ENCODE peak calls at places on chromosomes 4 and X, in five cellular contexts. J is bronchial epithelial cell, S is ovary, F is heart left ventricle, X is PC-3. H is an unnamed sample. For H3K36me3, the result is how much of the 10 kb centered on the place peaks cover.

GRCh38 chr4:48570646-48571220 is 80.7 kb downstream of the ZAR1 start:
- DNase-seq in X (peak), S (no peak), F (no peak), J (peak), H (no peak)

GRCh38 chrX:45479196-45479834 is 278.6 kb upstream of the DIPK2B start:
- DNase-seq in X (peak), J (peak), F (no peak), S (no peak), H (no peak)

GRCh38 chr4:54879576-54879975 is 221.8 kb downstream of the KIT start:
- DNase-seq in F (no peak), S (no peak), X (peak), J (no peak), H (no peak)

GRCh38 chr4:95142877-95143412 is 385.2 kb downstream of the BMPR1B start:
- DNase-seq in X (no peak), F (no peak), J (no peak), S (no peak), H (no peak)

GRCh38 chr4:89117115-89117514 is 5.8 kb downstream of the TIGD2 start:
- DNase-seq in S (no peak), X (no peak), J (no peak), F (no peak), H (no peak)

GRCh38 chrX:149630681-149631292 is 805 bp downstream of the TMEM185A start:
- DNase-seq in S (no peak), X (peak), J (peak), F (no peak), H (no peak)

GRCh38 chr4:26272654-26273307 is 48.0 kb upstream of the RBPJ start:
- DNase-seq in J (no peak), X (no peak), F (no peak), S (no peak), H (no peak)

GRCh38 chrX:17361620-17362019 is 13.4 kb upstream of the NHS start:
- DNase-seq in S (no peak), J (no peak), X (peak), F (no peak), H (no peak)

GRCh38 chrX:106802063-106802387 is 448 bp upstream of the TBC1D8B start:
- DNase-seq in S (no peak), F (no peak), J (no peak), X (no peak), H (no peak)

GRCh38 chrX:109475174-109475891 is 6.6 kb downstream of the GUCY2F start:
- DNase-seq in J (peak), F (no peak), X (peak), S (peak), H (peak)

GRCh38 chr4:119518230-119518892 is 110.2 kb downstream of the PDE5A start:
- DNase-seq in F (no peak), S (no peak), J (no peak), X (no peak), H (no peak)

GRCh38 chrX:78595901-78596502 is 63.1 kb downstream of the RTL3 start:
- DNase-seq in S (no peak), F (no peak), X (peak), J (no peak), H (no peak)

GRCh38 chr4:139734201-139734874 is 68.7 kb downstream of the MGST2 start:
- DNase-seq in J (peak), X (no peak), S (no peak), F (no peak), H (no peak)

GRCh38 chr4:28106155-28106554 is 1245.5 kb downstream of the STIM2 start:
- DNase-seq in X (no peak), S (no peak), F (no peak), J (no peak), H (no peak)

GRCh38 chr4:63296773-63297172 is 1112.5 kb downstream of the TECRL start:
- DNase-seq in S (no peak), F (no peak), X (peak), J (peak), H (no peak)

GRCh38 chr4:170979736-170980135 is 833.5 kb upstream of the GALNTL6 start:
- DNase-seq in S (no peak), F (no peak), J (no peak), X (no peak), H (no peak)

GRCh38 chr4:186137193-186137792 is 32.8 kb downstream of the FAM149A start:
- DNase-seq in X (peak), F (no peak), J (peak), S (no peak), H (no peak)

GRCh38 chrX:28586891-28587635 is at the start of gene IL1RAPL1:
- DNase-seq in F (no peak), S (no peak), J (peak), X (peak), H (no peak)

GRCh38 chrX:149950681-149951080 is 12.4 kb upstream of the EOLA2 start:
- DNase-seq in J (peak), F (no peak), S (no peak), X (peak), H (no peak)

GRCh38 chrX:136369377-136369776 is 68.6 kb downstream of the ADGRG4 start:
- DNase-seq in X (no peak), S (no peak), J (no peak), F (no peak), H (no peak)
- TF ChIP-seq CTCF in X (no peak), S (no peak), J (no peak), F (no peak), H (no peak)

GRCh38 chr4:86551387-86551786 is 42.7 kb upstream of the PTPN13 start:
- DNase-seq in J (no peak), X (no peak), S (no peak), F (no peak), H (no peak)

GRCh38 chr4:86557526-86557925 is 36.6 kb upstream of the PTPN13 start:
- DNase-seq in S (no peak), X (peak), J (peak), F (no peak), H (peak)

GRCh38 chr4:86558258-86558657 is 35.9 kb upstream of the PTPN13 start:
- DNase-seq in S (no peak), X (no peak), J (no peak), F (no peak), H (no peak)

GRCh38 chr4:86556791-86557415 is 37.2 kb upstream of the PTPN13 start:
- DNase-seq in J (peak), F (no peak), S (no peak), X (peak), H (peak)

GRCh38 chr4:86554641-86555040 is 39.5 kb upstream of the PTPN13 start:
- DNase-seq in S (no peak), J (no peak), X (no peak), F (no peak), H (no peak)
- H3K4me3 ChIP-seq in S (no peak), J (no peak), X (no peak), F (no peak), H (no peak)

DNA sequence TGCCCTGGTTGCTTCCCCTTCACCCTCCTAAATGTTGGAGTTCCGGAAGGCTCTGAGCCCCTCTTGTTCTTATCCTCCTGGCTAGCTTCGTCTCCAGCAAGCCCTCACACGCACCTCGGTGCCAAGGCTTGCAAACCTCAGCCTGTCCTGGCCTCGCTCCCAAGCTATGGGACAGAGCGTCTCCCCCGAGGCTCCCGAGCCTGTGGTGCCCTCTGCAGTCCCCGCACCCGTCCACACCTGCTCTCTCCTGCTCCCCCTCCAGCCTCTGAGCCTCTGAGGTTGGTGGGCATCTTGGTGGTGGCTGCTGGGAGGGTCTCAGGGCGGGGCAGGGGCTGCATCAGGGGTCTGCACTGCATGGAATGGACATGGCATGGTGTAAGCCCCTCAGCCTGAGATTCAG is 63.2 kb downstream of the TRMT44 start:
- DNase-seq in F (peak), S (peak), J (no peak), X (no peak), H (no peak)
- H3K36me3 ChIP-seq in F (under half), S (under half), J (under half), X (under half), H (under half)

DNA sequence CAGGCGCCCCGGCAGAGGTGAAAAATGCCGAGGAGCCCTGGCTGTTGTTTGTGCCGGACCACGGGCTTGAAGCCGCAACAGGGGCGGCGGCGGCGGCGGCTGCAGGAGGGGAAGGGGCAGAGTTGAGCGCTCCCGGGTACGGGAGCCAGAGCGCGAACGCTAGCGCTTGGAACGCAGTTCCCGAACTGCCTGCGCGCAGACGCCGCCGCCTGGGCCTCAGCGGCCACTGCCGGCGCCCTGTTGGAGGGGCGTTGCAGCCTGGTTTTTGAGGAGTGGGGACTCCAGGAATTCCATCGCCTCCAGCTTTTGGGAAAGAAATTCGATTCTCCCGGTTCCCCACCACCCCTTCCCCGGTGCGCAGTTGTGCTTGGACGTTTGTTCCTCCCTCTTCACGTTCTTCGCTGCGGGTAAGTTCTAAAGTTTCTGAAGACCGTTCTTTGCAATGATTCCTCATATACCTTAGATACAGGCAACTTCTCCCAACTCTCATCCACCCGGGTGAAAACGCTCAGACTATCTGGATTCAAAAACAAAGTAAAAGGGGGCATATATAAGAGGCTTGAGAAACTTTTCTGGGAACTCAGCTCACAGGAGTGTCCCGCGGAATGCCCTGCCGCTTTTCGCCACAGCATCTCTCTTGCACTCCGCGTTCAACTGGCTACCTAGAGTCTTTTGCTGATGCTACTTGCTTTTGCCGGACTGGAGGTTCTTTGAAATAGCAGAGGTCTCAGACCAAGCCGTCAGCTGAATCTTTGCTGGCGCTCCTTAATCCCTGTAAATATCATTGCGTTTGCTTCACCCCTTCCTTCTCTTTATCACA is 1.0 kb downstream of the FAT4 start:
- DNase-seq in F (peak), X (peak), J (peak), S (peak), H (peak)
- TF ChIP-seq CTCF in F (peak), X (peak), J (peak), S (no peak), H (no peak)

GRCh38 chr4:3307486-3307885 is 14.7 kb downstream of the RGS12 start:
- DNase-seq in J (no peak), F (peak), X (no peak), S (peak), H (no peak)

GRCh38 chr4:3304831-3305609 is 12.2 kb downstream of the RGS12 start:
- DNase-seq in X (no peak), F (peak), S (peak), J (no peak), H (no peak)

GRCh38 chr4:3307060-3307459 is 14.2 kb downstream of the RGS12 start:
- DNase-seq in J (no peak), S (peak), X (no peak), F (peak), H (no peak)

GRCh38 chr4:3306465-3306864 is 13.6 kb downstream of the RGS12 start:
- DNase-seq in F (peak), S (peak), J (no peak), X (no peak), H (no peak)

DNA sequence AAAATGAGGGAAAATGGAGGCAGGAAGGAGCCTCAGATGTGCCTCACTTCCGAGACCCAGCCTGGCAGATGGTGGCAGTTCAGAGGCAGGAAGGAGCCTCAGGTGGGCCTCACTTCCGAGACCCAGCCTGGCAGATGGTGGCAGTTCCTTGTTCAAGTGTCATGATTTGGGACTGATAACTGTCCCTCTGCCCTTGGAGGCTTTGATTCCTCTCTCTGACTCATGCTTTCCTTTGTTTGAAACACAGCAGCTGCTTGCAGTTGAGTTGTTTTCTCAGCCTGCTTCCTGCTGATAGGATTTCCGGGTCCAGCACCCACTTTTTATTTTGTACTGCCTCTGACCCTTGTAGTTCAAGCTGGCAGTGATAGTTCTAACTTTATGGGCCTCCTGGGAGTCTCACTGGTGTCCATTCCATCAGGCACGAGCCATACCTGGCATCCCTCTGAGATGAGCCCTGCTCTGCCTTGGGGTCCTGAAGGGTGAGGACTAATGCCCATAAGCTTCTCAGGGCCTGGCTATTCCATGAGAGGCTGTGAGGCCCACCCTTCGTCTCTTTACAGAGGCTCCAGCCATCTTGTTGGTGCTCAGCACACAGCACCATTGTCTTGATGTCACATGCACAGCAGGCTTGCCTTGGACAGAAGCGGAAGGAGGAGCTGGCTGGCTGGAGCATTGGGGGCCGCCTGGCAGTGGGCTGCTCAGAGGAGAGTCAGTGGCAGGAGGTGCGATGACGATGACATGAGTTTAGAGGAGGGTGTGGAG is 13.0 kb downstream of the RGS12 start:
- DNase-seq in F (peak), X (no peak), J (peak), S (no peak), H (no peak)
- H3K4me3 ChIP-seq in F (no peak), X (no peak), J (no peak), S (no peak), H (no peak)

GRCh38 chr4:7761312-7761711 is 178.3 kb downstream of the AFAP1 start:
- DNase-seq in S (no peak), F (peak), X (no peak), J (no peak), H (no peak)

GRCh38 chr4:7761720-7762119 is 177.9 kb downstream of the AFAP1 start:
- DNase-seq in J (peak), X (peak), S (peak), F (peak), H (peak)

GRCh38 chr4:7763106-7763505 is 176.6 kb downstream of the AFAP1 start:
- DNase-seq in S (no peak), F (no peak), J (no peak), X (no peak), H (no peak)

GRCh38 chr4:7763788-7764187 is 175.9 kb downstream of the AFAP1 start:
- DNase-seq in X (no peak), J (peak), S (no peak), F (no peak), H (no peak)

GRCh38 chr4:7762376-7763040 is 177.2 kb downstream of the AFAP1 start:
- DNase-seq in S (no peak), J (no peak), F (no peak), X (no peak), H (no peak)
- H3K36me3 ChIP-seq in S (under half), J (under half), F (half or more), X (under half), H (under half)

DNA sequence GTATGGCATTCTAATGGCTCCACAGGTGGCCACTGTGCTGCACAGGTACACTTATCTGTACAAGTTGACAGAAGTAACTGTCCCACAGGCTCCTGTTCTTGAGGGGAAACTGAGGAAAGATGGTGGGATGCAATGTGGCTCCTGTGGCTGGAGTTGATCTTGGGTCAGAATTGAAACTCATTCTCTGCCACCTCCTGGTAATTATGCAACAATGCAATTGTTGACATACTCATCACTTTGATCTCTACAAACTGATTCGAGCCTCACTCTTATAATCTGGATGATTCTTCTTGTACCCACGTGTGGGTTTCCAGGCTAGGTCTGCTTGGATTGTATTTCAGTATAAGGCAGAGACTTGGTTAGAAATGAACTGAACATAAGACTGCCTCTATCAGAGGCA is 148.8 kb downstream of the CCNG2 start:
- DNase-seq in J (no peak), F (no peak), S (no peak), X (no peak), H (no peak)
- TF ChIP-seq CTCF in J (peak), F (no peak), S (no peak), X (peak), H (no peak)

GRCh38 chr4:40178672-40179071 is 18.2 kb upstream of the RHOH start:
- DNase-seq in S (no peak), X (no peak), F (no peak), J (peak), H (no peak)
- H3K4me3 ChIP-seq in S (no peak), X (no peak), F (no peak), J (no peak), H (no peak)

H was measured in GM06990.